ENCODE peak calls at places on chromosomes 1 and 21, in ten cellular contexts. R is pancreas, Q is AG04449, D is heart left ventricle, S is body of pancreas, Z is Calu3, K is GM23338, A is MCF 10A, X is uterus, F is brain microvascular endothelial cell. H is an unnamed sample.

GRCh38 chr1:195899762-195900352 is 708.4 kb downstream of the KCNT2 start:
- DNase-seq in Q (no peak), K (no peak), A (peak), S (no peak), F (peak), D (no peak), Z (no peak), R (no peak), X (no peak), H (no peak)

GRCh38 chr1:232211149-232211548 is 418.8 kb downstream of the SIPA1L2 start:
- DNase-seq in K (peak), A (peak), S (no peak), D (no peak), R (no peak), Z (peak), Q (no peak), X (no peak), F (no peak), H (no peak)

GRCh38 chr1:94993931-94994645 is 67.2 kb upstream of the CNN3 start:
- DNase-seq in K (no peak), X (no peak), D (no peak), S (no peak), R (no peak), Q (no peak), F (no peak), A (no peak), Z (no peak), H (no peak)

GRCh38 chr1:12150456-12151200 is 16.2 kb upstream of the TNFRSF1B start:
- DNase-seq in R (no peak), X (no peak), Z (no peak), A (no peak), S (no peak), Q (no peak), F (no peak), D (no peak), K (no peak), H (no peak)

GRCh38 chr1:30950053-30950452 is 41.5 kb upstream of the SDC3 start:
- DNase-seq in F (no peak), X (no peak), S (no peak), Q (no peak), D (no peak), A (no peak), Z (no peak), R (no peak), K (no peak), H (no peak)

GRCh38 chr1:205849619-205850355 is at the start of gene PM20D1:
- DNase-seq in Z (peak), A (no peak), K (peak), F (peak), R (peak), X (peak), Q (no peak), S (peak), D (peak), H (peak)

GRCh38 chr1:205179842-205180241 is 31.7 kb downstream of the DSTYK start:
- DNase-seq in F (peak), Q (no peak), Z (no peak), S (no peak), A (no peak), R (no peak), X (no peak), K (no peak), D (no peak), H (no peak)

GRCh38 chr21:35491920-35492678 is 443.0 kb upstream of the RUNX1 start:
- DNase-seq in X (no peak), K (no peak), S (no peak), F (no peak), R (no peak), D (no peak), A (no peak), Z (no peak), Q (no peak), H (no peak)

GRCh38 chr1:167173516-167174184 is 47.0 kb upstream of the POU2F1 start:
- DNase-seq in F (peak), X (no peak), K (no peak), Q (no peak), R (no peak), S (no peak), D (no peak), Z (no peak), A (peak), H (no peak)

GRCh38 chr1:53061859-53062714 is at the start of gene PODN:
- DNase-seq in S (no peak), Q (no peak), K (peak), A (no peak), X (peak), Z (no peak), F (no peak), D (peak), R (no peak), H (peak)

GRCh38 chr1:231053493-231054162 is 13.6 kb upstream of the FAM89A start:
- DNase-seq in Q (peak), A (peak), D (peak), X (peak), K (no peak), F (peak), R (peak), S (peak), Z (peak), H (peak)

GRCh38 chr1:223001653-223002634 is 141.1 kb downstream of the TLR5 start:
- DNase-seq in Q (no peak), D (no peak), X (no peak), A (peak), S (no peak), Z (no peak), F (no peak), R (no peak), K (peak), H (no peak)

GRCh38 chr1:101974599-101975225 is 22.0 kb downstream of the OLFM3 start:
- DNase-seq in D (no peak), K (no peak), Z (no peak), X (no peak), R (no peak), S (no peak), Q (no peak), A (no peak), F (no peak), H (no peak)

GRCh38 chr1:17831619-17832018 is 76.5 kb downstream of the ACTL8 start:
- DNase-seq in Z (peak), D (peak), Q (peak), S (no peak), X (no peak), K (peak), R (no peak), A (peak), F (peak), H (peak)

GRCh38 chr1:58726581-58726980 is 26.7 kb upstream of the MYSM1 start:
- DNase-seq in S (no peak), K (no peak), Q (no peak), A (no peak), X (no peak), R (no peak), F (no peak), D (no peak), Z (no peak), H (no peak)

GRCh38 chr21:17295997-17296396 is 216.8 kb upstream of the CXADR start:
- DNase-seq in D (no peak), S (no peak), R (no peak), Z (no peak), X (no peak), A (no peak), Q (no peak), F (no peak), K (no peak), H (no peak)

GRCh38 chr1:33088119-33088906 is 7.4 kb downstream of the AZIN2 start:
- DNase-seq in S (no peak), Z (no peak), Q (no peak), X (no peak), K (no peak), R (no peak), F (no peak), A (no peak), D (no peak), H (no peak)

GRCh38 chr1:110916669-110917306 is 43.8 kb downstream of the CD53 start:
- DNase-seq in Z (peak), F (peak), S (no peak), Q (no peak), D (no peak), R (no peak), X (no peak), A (peak), K (no peak), H (no peak)

GRCh38 chr1:25232027-25232865 is at the start of gene SYF2:
- DNase-seq in S (peak), Z (peak), F (peak), X (peak), R (peak), D (peak), A (peak), Q (peak), K (peak), H (peak)

GRCh38 chr1:65527211-65527610 is 106.7 kb downstream of the LEPR start:
- DNase-seq in X (no peak), Q (peak), A (peak), S (no peak), Z (no peak), F (no peak), K (no peak), R (no peak), D (no peak), H (no peak)

GRCh38 chr1:243842978-243843490 is 7.0 kb downstream of the AKT3 start:
- DNase-seq in Q (peak), F (peak), X (peak), Z (peak), A (peak), R (no peak), K (no peak), D (no peak), S (no peak), H (peak)

GRCh38 chr21:23801292-23801691 is 1806.0 kb downstream of the MRPL39 start:
- DNase-seq in S (no peak), K (no peak), D (no peak), Z (no peak), Q (no peak), X (no peak), F (no peak), R (no peak), A (no peak), H (no peak)

GRCh38 chr1:232754930-232755329 is 50.3 kb upstream of the MAP10 start:
- DNase-seq in K (no peak), A (no peak), X (no peak), D (no peak), R (no peak), Q (no peak), F (no peak), S (no peak), Z (no peak), H (no peak)

GRCh38 chr1:175725684-175726083 is 17.7 kb downstream of the TNR start:
- DNase-seq in Q (no peak), F (peak), S (no peak), A (peak), X (no peak), D (no peak), Z (peak), K (peak), R (no peak), H (no peak)

GRCh38 chr1:155933591-155934096 is 569 bp downstream of the KHDC4 start:
- DNase-seq in X (no peak), Q (no peak), D (no peak), S (no peak), K (no peak), F (no peak), A (no peak), R (no peak), Z (no peak), H (peak)

GRCh38 chr1:98468111-98468717 is 193.3 kb upstream of the SNX7 start:
- DNase-seq in A (peak), Z (peak), D (no peak), S (no peak), R (no peak), Q (peak), X (no peak), F (peak), K (peak), H (no peak)

GRCh38 chr1:66752000-66752592 is at the start of gene DYNLT5:
- DNase-seq in X (peak), Q (no peak), R (peak), S (peak), D (peak), Z (no peak), F (peak), A (no peak), K (peak), H (no peak)

GRCh38 chr1:1373493-1374067 is 1.4 kb downstream of the AURKAIP1 start:
- DNase-seq in K (no peak), S (no peak), D (no peak), F (no peak), Z (no peak), A (no peak), Q (no peak), R (no peak), X (no peak), H (no peak)

GRCh38 chr1:198121058-198121829 is 35.6 kb upstream of the NEK7 start:
- DNase-seq in X (no peak), S (no peak), F (peak), Z (peak), R (no peak), K (no peak), A (peak), D (no peak), Q (peak), H (no peak)

GRCh38 chr1:231355171-231355570 is 17.1 kb downstream of the SPRTN start:
- DNase-seq in R (no peak), Q (no peak), S (no peak), Z (no peak), K (no peak), X (no peak), F (no peak), D (no peak), A (no peak), H (no peak)

GRCh38 chr1:70504821-70505193 is 93.7 kb downstream of the CTH start:
- DNase-seq in S (no peak), R (no peak), A (no peak), K (no peak), Q (peak), D (no peak), X (peak), F (peak), Z (no peak), H (no peak)

GRCh38 chr1:244154882-244155531 is 103.9 kb downstream of the ZBTB18 start:
- DNase-seq in X (no peak), K (peak), S (peak), A (no peak), F (no peak), Q (no peak), Z (no peak), D (no peak), R (peak), H (no peak)

GRCh38 chr1:6244401-6245054 is 549 bp downstream of the HES3 start:
- DNase-seq in Z (no peak), A (no peak), S (no peak), D (no peak), F (no peak), R (no peak), X (no peak), Q (no peak), K (no peak), H (no peak)

GRCh38 chr21:37208056-37208705 is 59.0 kb downstream of the VPS26C start:
- DNase-seq in S (peak), F (no peak), Z (peak), A (no peak), X (no peak), K (no peak), D (peak), Q (no peak), R (peak), H (peak)

GRCh38 chr1:193458628-193459027 is 272.2 kb upstream of the B3GALT2 start:
- DNase-seq in R (no peak), K (no peak), F (no peak), Z (no peak), D (no peak), S (no peak), Q (no peak), A (no peak), X (no peak), H (no peak)

GRCh38 chr1:228282329-228283042 is 74.6 kb downstream of the OBSCN start:
- DNase-seq in X (no peak), Z (no peak), R (no peak), K (no peak), F (no peak), D (no peak), A (peak), S (no peak), Q (no peak), H (no peak)

GRCh38 chr1:82762829-82763532 is 962.2 kb downstream of the ADGRL2 start:
- DNase-seq in K (no peak), A (no peak), F (no peak), D (no peak), Z (no peak), X (no peak), R (no peak), Q (no peak), S (no peak), H (no peak)

GRCh38 chr1:82755671-82756070 is 954.9 kb downstream of the ADGRL2 start:
- DNase-seq in Q (no peak), D (no peak), X (no peak), R (no peak), K (no peak), S (no peak), F (no peak), Z (no peak), A (no peak), H (no peak)

DNA sequence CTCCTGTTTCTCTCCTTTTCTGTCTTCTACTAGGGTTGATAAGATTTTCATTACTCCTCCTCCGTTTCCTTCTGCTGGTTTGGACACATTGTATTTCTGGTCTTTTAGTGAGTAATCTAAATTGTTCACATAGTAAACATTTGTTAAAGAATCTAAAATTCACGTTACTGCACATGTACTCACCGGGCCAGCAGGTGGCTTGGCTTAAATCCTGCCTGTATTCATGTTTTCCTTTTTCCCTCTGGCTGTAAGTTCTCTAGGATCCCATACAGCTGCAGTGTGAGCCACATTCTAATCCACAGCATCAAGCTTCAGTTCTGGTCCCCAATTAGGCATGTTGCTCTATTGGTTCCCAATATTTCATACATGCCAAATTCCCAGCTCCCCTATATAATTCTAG is 958.3 kb downstream of the ADGRL2 start:
- DNase-seq in Z (no peak), A (no peak), R (no peak), D (no peak), X (no peak), F (no peak), Q (no peak), S (no peak), K (peak), H (no peak)
- TF ChIP-seq CTCF in Z (no peak), A (no peak), R (no peak), D (no peak), X (no peak), F (no peak), Q (no peak), S (no peak), K (peak), H (no peak)

GRCh38 chr1:219304227-219305226 is 130.8 kb downstream of the LYPLAL1 start:
- DNase-seq in R (peak), X (no peak), Q (no peak), Z (peak), D (peak), K (no peak), F (peak), A (peak), S (no peak), H (no peak)
- TF ChIP-seq CTCF in R (no peak), X (no peak), Q (no peak), Z (no peak), D (peak), K (no peak), F (peak), A (peak), S (no peak), H (no peak)

GRCh38 chr1:203672354-203672753 is 45.7 kb downstream of the ATP2B4 start:
- DNase-seq in R (peak), Z (no peak), K (no peak), F (peak), X (peak), S (peak), D (peak), Q (no peak), A (no peak), H (no peak)

GRCh38 chr1:203671808-203672207 is 45.2 kb downstream of the ATP2B4 start:
- DNase-seq in A (no peak), R (no peak), S (no peak), D (no peak), K (no peak), X (no peak), Q (no peak), F (no peak), Z (no peak), H (no peak)

GRCh38 chr1:203675596-203676347 is 49.1 kb downstream of the ATP2B4 start:
- DNase-seq in S (peak), K (no peak), A (no peak), D (no peak), Q (no peak), X (no peak), Z (no peak), F (no peak), R (peak), H (no peak)

GRCh38 chr1:203676455-203676854 is 49.8 kb downstream of the ATP2B4 start:
- DNase-seq in D (no peak), R (no peak), A (no peak), X (no peak), F (no peak), Z (no peak), S (no peak), K (peak), Q (no peak), H (no peak)

DNA sequence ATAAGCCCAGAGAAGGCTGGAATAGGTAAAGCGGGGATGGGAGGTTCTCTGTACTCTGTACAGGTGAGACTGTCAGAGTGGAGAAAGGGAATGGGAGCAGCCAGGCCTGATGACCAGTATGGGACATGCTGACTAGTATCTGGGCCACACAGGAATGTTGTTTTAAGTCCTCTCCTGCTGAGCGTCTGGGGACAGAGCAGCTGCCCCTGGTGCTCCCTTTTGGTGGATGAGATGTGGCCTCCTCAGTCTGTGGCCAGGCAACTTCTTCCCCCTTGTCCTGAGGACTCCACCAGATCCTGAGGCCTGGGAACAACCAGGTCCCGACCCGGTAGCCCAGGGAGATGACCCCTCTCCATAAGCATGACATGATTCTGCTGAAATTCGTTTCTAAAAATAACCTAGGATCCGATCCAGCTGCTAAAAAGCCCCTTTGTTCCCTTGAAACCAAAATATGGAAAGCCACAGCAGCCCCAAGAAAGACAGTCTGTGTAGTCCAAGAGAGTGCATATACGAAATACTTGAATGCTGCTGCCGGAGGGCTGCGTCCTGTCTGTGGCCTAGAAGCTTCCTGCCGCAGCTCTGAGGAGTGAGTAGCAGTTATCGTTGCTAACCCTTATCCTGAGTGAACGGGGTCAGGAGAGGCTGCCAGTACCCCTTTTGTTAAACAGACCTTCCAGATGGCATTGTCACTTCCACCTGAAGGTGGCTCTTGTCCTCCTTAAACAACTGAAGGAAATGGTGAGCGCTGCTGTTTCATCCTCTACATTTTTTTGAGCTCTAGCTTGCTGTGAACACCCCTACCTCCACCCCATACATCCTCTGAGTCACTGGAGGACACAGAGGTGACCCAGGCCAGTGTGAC is 47.1 kb downstream of the ATP2B4 start:
- DNase-seq in A (peak), S (no peak), R (peak), Q (peak), F (peak), D (peak), K (peak), Z (peak), X (peak), H (peak)
- TF ChIP-seq CTCF in A (peak), S (no peak), R (no peak), Q (peak), F (peak), D (peak), K (peak), Z (peak), X (no peak), H (no peak)

DNA sequence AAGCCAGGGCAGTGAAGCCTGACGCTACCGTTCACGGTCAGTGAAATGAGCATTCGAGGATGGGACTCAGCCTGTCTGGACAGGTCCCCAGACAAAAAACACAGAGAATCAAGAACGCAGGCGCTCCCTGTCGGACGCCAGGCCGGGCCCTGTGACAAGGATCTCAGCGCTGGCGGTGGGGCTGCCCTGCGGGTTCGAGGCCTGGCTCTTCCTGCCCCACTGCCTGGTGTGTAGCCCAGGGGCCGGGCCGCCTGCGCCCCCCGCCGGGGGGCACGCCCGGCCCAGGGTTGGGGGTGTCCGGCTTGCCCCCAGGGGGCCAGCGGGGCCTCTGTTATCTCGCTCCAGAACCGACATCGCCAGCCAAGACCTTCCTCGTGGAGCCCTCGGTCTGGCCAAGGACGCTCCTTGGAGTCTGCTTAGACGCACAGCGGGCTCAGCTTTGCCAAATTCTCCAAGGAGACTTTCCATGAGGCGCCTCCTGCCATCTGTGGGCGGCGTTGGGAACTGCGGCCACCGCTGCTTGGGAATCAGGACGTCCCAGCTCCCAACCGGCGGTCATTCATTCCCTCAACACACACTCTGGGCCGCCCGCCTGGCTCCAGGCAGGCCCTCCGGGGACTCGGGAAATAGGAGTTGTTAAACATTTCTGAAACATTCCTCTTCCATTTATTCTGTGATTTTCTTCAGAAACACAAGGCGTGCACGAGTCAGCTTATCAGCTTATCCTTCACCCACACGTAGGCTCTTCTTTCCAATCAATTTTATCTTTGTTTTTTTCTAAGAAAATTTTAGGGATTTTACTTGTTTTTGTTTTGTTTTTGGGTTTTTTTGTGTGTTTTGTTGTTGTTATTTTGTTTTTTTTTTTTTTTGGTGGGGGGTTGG is 11.3 kb upstream of the RIPK4 start:
- DNase-seq in Z (peak), X (peak), K (peak), Q (peak), R (peak), A (peak), F (peak), D (peak), S (peak), H (peak)
- TF ChIP-seq CTCF in Z (peak), X (peak), K (peak), Q (peak), R (peak), A (peak), F (peak), D (peak), S (peak), H (no peak)

H was measured in lower leg skin.